ENCODE peak calls at places on chromosome 13, in four cellular contexts. Y is NB4, I is WERI-Rb-1, F is foreskin fibroblast. O is an unnamed sample.

GRCh38 chr13:48727252-48728011 is 73.7 kb downstream of the CYSLTR2 start:
- DNase-seq in Y (peak; percentile 60), I (no peak), F (no peak), O (no peak)

GRCh38 chr13:28346136-28346535 is 148.8 kb downstream of the FLT1 start:
- DNase-seq in F (no peak), I (no peak), Y (no peak), O (no peak)

GRCh38 chr13:104014803-104015645 is 948.8 kb upstream of the SLC10A2 start:
- DNase-seq in Y (no peak), F (no peak), I (no peak), O (no peak)

GRCh38 chr13:44879452-44880058 is 109.7 kb downstream of the NUFIP1 start:
- DNase-seq in Y (peak; percentile 61), I (no peak), F (peak; percentile 59), O (peak; percentile 23)

GRCh38 chr13:27168870-27169525 is 2.6 kb downstream of the USP12 start:
- DNase-seq in Y (no peak), I (no peak), F (no peak), O (no peak)

GRCh38 chr13:97001641-97002040 is 7.4 kb upstream of the OXGR1 start:
- DNase-seq in Y (peak; percentile 7), F (no peak), I (no peak), O (no peak)

GRCh38 chr13:71378992-71379905 is 487.8 kb downstream of the DACH1 start:
- DNase-seq in I (no peak), F (no peak), Y (no peak), O (no peak)

GRCh38 chr13:27126877-27127276 is 44.7 kb downstream of the USP12 start:
- DNase-seq in I (no peak), Y (no peak), F (no peak), O (no peak)

GRCh38 chr13:37995052-37995451 is 125.5 kb upstream of the TRPC4 start:
- DNase-seq in I (no peak), Y (no peak), F (no peak), O (no peak)

GRCh38 chr13:47829684-47830083 is 171.4 kb downstream of the SUCLA2 start:
- DNase-seq in F (peak; percentile 10), I (no peak), Y (no peak), O (peak; percentile 37)

GRCh38 chr13:42405665-42406390 is 133.9 kb downstream of the AKAP11 start:
- DNase-seq in F (no peak), Y (no peak), I (no peak), O (peak; percentile 1)

GRCh38 chr13:111216166-111216960 is 101.3 kb downstream of the ARHGEF7 start:
- DNase-seq in Y (peak; percentile 25), I (peak; percentile 73), F (no peak), O (no peak)

GRCh38 chr13:26406791-26407190 is 150.7 kb upstream of the WASF3 start:
- DNase-seq in F (no peak), Y (no peak), I (no peak), O (no peak)

GRCh38 chr13:99431927-99432636 is 69.2 kb upstream of the TM9SF2 start:
- DNase-seq in I (peak; percentile 8), Y (peak; percentile 26), F (no peak), O (no peak)

GRCh38 chr13:99433543-99434075 is 67.7 kb upstream of the TM9SF2 start:
- DNase-seq in F (no peak), I (peak; percentile 9), Y (no peak), O (no peak)

GRCh38 chr13:99435116-99435515 is 66.2 kb upstream of the TM9SF2 start:
- DNase-seq in I (peak; percentile 4), Y (no peak), F (no peak), O (no peak)

GRCh38 chr13:99434258-99434788 is 66.9 kb upstream of the TM9SF2 start:
- DNase-seq in Y (no peak), I (peak; percentile 23), F (no peak), O (no peak)

DNA sequence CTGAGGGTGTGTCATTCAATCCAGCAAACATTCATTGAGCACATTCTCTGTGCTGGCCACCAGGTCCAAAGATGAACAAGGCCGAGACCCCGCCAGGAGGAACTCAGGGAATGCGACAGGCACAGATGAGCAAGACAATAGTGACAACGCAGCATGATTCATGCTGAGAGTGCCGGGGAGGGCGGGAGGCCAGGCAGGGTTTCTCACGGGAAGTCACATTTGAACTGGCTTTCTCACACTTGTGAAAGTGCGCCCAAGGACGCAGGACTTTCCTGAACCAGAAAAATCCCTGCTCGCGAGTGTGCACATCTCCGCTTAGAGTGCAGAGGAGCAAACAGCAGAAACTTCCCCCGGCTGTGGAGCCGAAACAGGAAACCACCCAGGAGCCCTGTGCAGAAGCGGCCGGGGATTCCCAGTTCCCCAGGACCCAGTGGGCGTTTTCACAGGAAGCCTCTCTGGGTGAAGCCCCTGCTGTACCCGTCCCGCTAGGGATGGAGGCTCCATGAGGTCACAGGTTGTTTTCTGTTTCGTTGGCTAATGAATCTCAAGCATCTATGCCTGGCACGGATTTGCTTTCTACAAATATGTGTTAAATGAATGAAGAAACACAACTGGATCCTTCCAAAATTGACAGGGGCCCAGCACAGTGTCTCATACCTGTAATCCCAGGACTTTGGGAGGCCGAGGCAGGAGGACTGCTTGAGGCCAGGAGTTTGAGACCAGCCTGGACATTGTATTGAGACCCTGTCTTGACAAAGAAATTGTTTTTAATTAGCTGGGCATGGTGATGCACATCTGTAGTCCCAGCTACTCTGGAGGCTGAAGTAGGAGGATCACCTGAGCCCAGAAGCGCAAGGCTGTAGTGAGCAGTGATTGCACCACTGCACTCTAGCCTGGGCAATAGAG is 68.4 kb upstream of the TM9SF2 start:
- DNase-seq in I (peak; percentile 15), Y (peak; percentile 77), F (peak; percentile 78), O (peak; percentile 24)
- H3K4me3 ChIP-seq in I (no peak overlapping the region), Y (no peak overlapping the region), F (peak overlapping the region; percentile 6), O (peak overlapping the region; percentile 37)

GRCh38 chr13:51220706-51221105 is 1.5 kb upstream of the FAM124A start:
- DNase-seq in I (no peak), F (no peak), Y (no peak), O (no peak)

GRCh38 chr13:51223284-51224270 is 1.4 kb downstream of the FAM124A start:
- DNase-seq in I (peak; percentile 50), Y (no peak), F (no peak), O (no peak)

GRCh38 chr13:51222510-51223283 is 499 bp downstream of the FAM124A start:
- DNase-seq in I (peak; percentile 14), Y (peak; percentile 26), F (no peak), O (no peak)

GRCh38 chr13:51221108-51221507 is 1.1 kb upstream of the FAM124A start:
- DNase-seq in Y (no peak), F (no peak), I (no peak), O (no peak)

DNA sequence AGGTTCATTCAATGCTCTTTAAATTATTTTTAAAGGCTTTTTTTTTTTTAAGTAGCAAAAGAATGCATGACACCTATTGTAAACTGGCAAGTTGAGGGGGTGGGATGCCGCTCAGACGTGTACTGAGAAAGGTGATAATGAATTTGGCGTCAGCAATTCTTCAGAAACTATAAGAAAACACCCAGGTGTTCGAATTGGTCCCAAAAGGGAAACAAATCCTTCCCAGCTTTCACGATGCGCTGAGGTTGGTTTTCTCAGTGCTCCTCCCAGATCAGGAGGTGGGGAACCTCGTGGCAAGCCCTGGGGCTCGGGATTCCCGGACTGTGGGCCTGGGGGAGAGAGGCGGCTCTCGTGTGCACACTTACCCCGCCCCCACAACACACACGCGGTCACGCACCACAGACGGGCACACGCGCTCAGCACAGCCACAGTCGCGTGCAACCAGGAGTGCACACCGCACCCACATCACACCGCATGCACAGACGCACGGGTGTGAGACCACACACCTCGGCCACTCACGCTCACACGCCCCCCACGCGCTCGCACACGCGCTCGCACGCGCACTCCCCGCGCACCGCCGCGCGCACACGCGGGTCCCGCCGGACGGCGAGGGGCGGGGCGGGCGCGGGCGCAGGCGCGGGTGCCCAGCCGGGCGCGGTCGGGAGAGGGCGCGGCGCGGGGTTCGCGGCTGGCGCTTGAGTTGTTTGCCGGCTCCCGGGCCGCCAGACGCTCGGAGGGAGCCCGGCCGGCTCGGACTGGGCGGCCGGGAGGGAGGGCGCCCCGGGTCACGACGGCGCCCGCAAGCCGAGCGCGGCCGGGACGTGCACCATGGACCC is at the start of gene FAM124A:
- DNase-seq in F (peak; percentile 25), Y (peak; percentile 75), I (peak; percentile 20), O (no peak)
- TF ChIP-seq CTCF in F (no peak), Y (no peak), I (peak; percentile 14), O (peak; percentile 11)

GRCh38 chr13:113125506-113126264 is 3.1 kb downstream of the F10 start:
- DNase-seq in Y (no peak), F (no peak), I (peak; percentile 10), O (no peak)

GRCh38 chr13:113124211-113125025 is 1.8 kb downstream of the F10 start:
- DNase-seq in Y (no peak), F (no peak), I (peak; percentile 8), O (no peak)

GRCh38 chr13:113129921-113130750 is 7.5 kb downstream of the F10 start:
- DNase-seq in F (no peak), Y (no peak), I (peak; percentile 10), O (no peak)

GRCh38 chr13:113126265-113127150 is 3.9 kb downstream of the F10 start:
- DNase-seq in I (peak; percentile 8), Y (no peak), F (no peak), O (no peak)

DNA sequence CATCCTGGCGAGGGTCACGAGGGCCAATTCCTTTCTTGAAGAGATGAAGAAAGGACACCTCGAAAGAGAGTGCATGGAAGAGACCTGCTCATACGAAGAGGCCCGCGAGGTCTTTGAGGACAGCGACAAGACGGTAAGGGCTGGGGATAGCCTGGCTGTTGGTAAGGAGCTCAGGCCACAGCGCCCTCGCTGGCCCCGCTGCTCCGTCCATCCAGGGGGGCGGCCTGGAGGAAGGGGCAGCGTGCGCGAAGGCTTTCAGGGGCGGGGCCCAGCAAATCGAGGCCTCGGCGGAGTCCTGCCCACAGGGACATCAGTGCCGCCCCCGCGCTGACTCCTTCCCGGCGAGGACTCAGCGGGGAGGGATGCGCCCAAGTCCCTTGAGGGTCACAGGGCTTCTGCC is 6.9 kb downstream of the F10 start:
- DNase-seq in F (no peak), I (peak; percentile 7), Y (no peak), O (no peak)
- H3K4me3 ChIP-seq in F (no peak overlapping the region), I (no peak overlapping the region), Y (no peak overlapping the region), O (no peak overlapping the region)

DNA sequence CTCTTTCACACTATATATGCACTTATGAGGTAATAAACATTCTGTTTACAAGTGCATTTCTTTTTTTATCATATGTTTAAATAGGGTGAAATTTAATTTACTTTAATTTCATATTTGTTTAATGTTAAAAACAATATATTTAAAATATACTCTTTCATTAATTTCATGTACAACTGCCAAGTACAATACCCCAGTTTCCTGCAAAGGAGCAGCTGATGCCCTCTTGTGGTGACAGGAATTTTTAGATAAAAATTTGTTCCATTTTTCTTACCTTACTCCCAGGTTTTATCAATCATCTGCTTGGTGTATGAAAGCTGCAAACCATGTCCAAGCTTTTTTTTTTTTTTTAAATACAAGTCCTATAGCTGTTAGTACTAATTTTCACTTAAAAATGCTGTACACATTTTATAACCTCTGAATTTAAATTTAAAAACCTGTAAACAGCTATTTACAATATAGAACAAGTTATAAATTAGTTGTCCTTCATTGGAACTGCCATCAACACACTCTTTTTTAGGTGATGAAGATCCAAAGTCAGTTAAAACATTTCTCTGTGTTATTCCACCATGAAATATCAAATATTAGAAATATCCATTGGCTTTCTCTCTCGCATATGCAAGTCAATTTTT is 4.9 kb downstream of the PCDH20 start:
- DNase-seq in F (no peak), Y (peak; percentile 26), I (no peak), O (no peak)
- TF ChIP-seq CTCF in F (peak; percentile 40), Y (peak; percentile 43), I (no peak), O (no peak)

GRCh38 chr13:22468055-22468454 is 712.7 kb upstream of the SGCG start:
- DNase-seq in Y (no peak), F (no peak), I (no peak), O (no peak)

DNA sequence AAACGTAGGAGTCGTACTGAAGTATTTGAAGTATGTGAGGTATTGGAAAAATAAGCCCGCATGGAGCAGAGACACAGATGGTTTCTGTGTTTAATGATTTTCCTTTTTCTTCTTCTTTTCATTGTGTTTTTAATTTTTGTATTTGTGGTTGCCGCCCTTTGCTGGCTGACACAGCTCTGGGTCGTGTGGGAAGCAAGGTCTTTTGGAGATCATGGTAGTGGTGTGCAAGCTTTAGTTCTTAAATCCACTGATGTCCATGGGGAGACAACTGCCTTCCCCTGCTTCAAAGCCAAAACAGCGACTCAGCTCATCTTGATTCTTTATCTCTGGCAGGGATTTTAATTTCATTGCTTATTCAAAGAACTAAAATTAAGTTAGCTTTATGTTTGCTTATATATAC is 711.4 kb upstream of the SGCG start:
- DNase-seq in I (no peak), F (no peak), Y (no peak), O (no peak)
- H3K4me3 ChIP-seq in I (no peak overlapping the region), F (no peak overlapping the region), Y (no peak overlapping the region), O (no peak overlapping the region)